ENCODE peak calls at places on chromosome 2, in four cellular contexts. One of them, this sample, is unnamed.

GRCh38 chr2:46552086-46552485 is 72.7 kb downstream of the TMEM247 start:
- DNase-seq in HepG2: no peak
- DNase-seq in K562: no peak
- DNase-seq in GM12878: no peak
- DNase-seq in this sample: no peak

GRCh38 chr2:69309336-69310048 is 77.5 kb downstream of the GFPT1 start:
- DNase-seq in K562: no peak
- DNase-seq in GM12878: no peak
- DNase-seq in HepG2: no peak
- DNase-seq in this sample: peak; percentile 57

GRCh38 chr2:50514881-50515280 is 517.1 kb downstream of the NRXN1 start:
- DNase-seq in HepG2: no peak
- DNase-seq in GM12878: no peak
- DNase-seq in K562: no peak
- DNase-seq in this sample: peak; percentile 71

GRCh38 chr2:136214284-136214683 is 96.3 kb upstream of the CXCR4 start:
- DNase-seq in GM12878: no peak
- DNase-seq in HepG2: peak; percentile 15
- DNase-seq in K562: no peak
- DNase-seq in this sample: no peak

GRCh38 chr2:97936199-97936598 is 59.5 kb downstream of the TMEM131 start:
- DNase-seq in GM12878: no peak
- DNase-seq in HepG2: peak; percentile 25
- DNase-seq in K562: peak; percentile 34
- DNase-seq in this sample: peak; percentile 83

GRCh38 chr2:157692768-157693167 is 64.1 kb upstream of the ACVR1C start:
- DNase-seq in HepG2: no peak
- DNase-seq in K562: no peak
- DNase-seq in GM12878: no peak
- DNase-seq in this sample: no peak

GRCh38 chr2:10359731-10360329 is 57.1 kb downstream of the HPCAL1 start:
- DNase-seq in K562: no peak
- DNase-seq in GM12878: no peak
- DNase-seq in HepG2: no peak
- DNase-seq in this sample: no peak

GRCh38 chr2:136362676-136363390 is 244.9 kb upstream of the CXCR4 start:
- DNase-seq in K562: no peak
- DNase-seq in HepG2: no peak
- DNase-seq in GM12878: no peak
- DNase-seq in this sample: no peak

GRCh38 chr2:219059725-219060682 is 717 bp downstream of the IHH start:
- DNase-seq in HepG2: no peak
- DNase-seq in GM12878: no peak
- DNase-seq in K562: no peak
- DNase-seq in this sample: peak; percentile 54

GRCh38 chr2:187547353-187547979 is 6.8 kb downstream of the TFPI start:
- DNase-seq in HepG2: no peak
- DNase-seq in GM12878: no peak
- DNase-seq in K562: peak; percentile 89
- DNase-seq in this sample: no peak

GRCh38 chr2:168160897-168161296 is 86.5 kb downstream of the STK39 start:
- DNase-seq in GM12878: no peak
- DNase-seq in K562: peak; percentile 35
- DNase-seq in HepG2: peak; percentile 60
- DNase-seq in this sample: peak; percentile 89

GRCh38 chr2:144659731-144660275 is 139.9 kb upstream of the ZEB2 start:
- DNase-seq in HepG2: no peak
- DNase-seq in GM12878: no peak
- DNase-seq in K562: peak; percentile 88
- DNase-seq in this sample: no peak

GRCh38 chr2:220104871-220105351 is 477.5 kb downstream of the SLC4A3 start:
- DNase-seq in K562: peak; percentile 23
- DNase-seq in HepG2: no peak
- DNase-seq in GM12878: no peak
- DNase-seq in this sample: peak; percentile 36

GRCh38 chr2:64779117-64779690 is 125.5 kb upstream of the SERTAD2 start:
- DNase-seq in HepG2: no peak
- DNase-seq in K562: no peak
- DNase-seq in GM12878: no peak
- DNase-seq in this sample: no peak

GRCh38 chr2:240348522-240348921 is 86.9 kb upstream of the GPC1 start:
- DNase-seq in HepG2: no peak
- DNase-seq in GM12878: no peak
- DNase-seq in K562: no peak
- DNase-seq in this sample: no peak

GRCh38 chr2:62038980-62039771 is 133.7 kb downstream of the COMMD1 start:
- DNase-seq in K562: peak; percentile 30
- DNase-seq in HepG2: no peak
- DNase-seq in GM12878: peak; percentile 98
- DNase-seq in this sample: no peak

GRCh38 chr2:232299927-232300674 is 78.5 kb upstream of the ALPP start:
- DNase-seq in GM12878: no peak
- DNase-seq in HepG2: no peak
- DNase-seq in K562: no peak
- DNase-seq in this sample: no peak

GRCh38 chr2:36356199-36356989 is 816 bp downstream of the CRIM1 start:
- DNase-seq in GM12878: no peak
- DNase-seq in HepG2: no peak
- DNase-seq in K562: no peak
- DNase-seq in this sample: peak; percentile 58

GRCh38 chr2:229921101-229921891 is 513 bp downstream of the TRIP12 start:
- DNase-seq in GM12878: no peak
- DNase-seq in K562: peak; percentile 81
- DNase-seq in HepG2: peak; percentile 80
- DNase-seq in this sample: peak; percentile 78

GRCh38 chr2:196598846-196599245 is 40.7 kb upstream of the CCDC150 start:
- DNase-seq in HepG2: no peak
- DNase-seq in GM12878: no peak
- DNase-seq in K562: no peak
- DNase-seq in this sample: no peak

GRCh38 chr2:230770804-230771203 is 58.2 kb downstream of the CAB39 start:
- DNase-seq in GM12878: no peak
- DNase-seq in K562: no peak
- DNase-seq in HepG2: no peak
- DNase-seq in this sample: no peak

GRCh38 chr2:20595439-20596192 is 55.3 kb downstream of the HS1BP3 start:
- DNase-seq in GM12878: peak; percentile 85
- DNase-seq in HepG2: peak; percentile 66
- DNase-seq in K562: peak; percentile 76
- DNase-seq in this sample: no peak

GRCh38 chr2:95271381-95271971 is 2.8 kb upstream of the PROM2 start:
- DNase-seq in K562: no peak
- DNase-seq in HepG2: no peak
- DNase-seq in GM12878: no peak
- DNase-seq in this sample: no peak

GRCh38 chr2:239184968-239185903 is 215.6 kb downstream of the HDAC4 start:
- DNase-seq in GM12878: no peak
- DNase-seq in HepG2: no peak
- DNase-seq in K562: no peak
- DNase-seq in this sample: no peak

GRCh38 chr2:141728886-141729285 is 401.9 kb downstream of the LRP1B start:
- DNase-seq in HepG2: no peak
- DNase-seq in GM12878: no peak
- DNase-seq in K562: no peak
- DNase-seq in this sample: no peak

GRCh38 chr2:20343128-20343527 is 7.5 kb downstream of the PUM2 start:
- DNase-seq in GM12878: no peak
- DNase-seq in HepG2: no peak
- DNase-seq in K562: peak; percentile 27
- DNase-seq in this sample: no peak

GRCh38 chr2:230905448-230906430 is 19.3 kb downstream of the GPR55 start:
- DNase-seq in GM12878: no peak
- DNase-seq in HepG2: peak; percentile 83
- DNase-seq in K562: peak; percentile 68
- DNase-seq in this sample: no peak

GRCh38 chr2:152755029-152755428 is 36.6 kb downstream of the ARL6IP6 start:
- DNase-seq in K562: peak; percentile 15
- DNase-seq in GM12878: peak; percentile 26
- DNase-seq in HepG2: no peak
- DNase-seq in this sample: peak; percentile 79

GRCh38 chr2:216126943-216127342 is 17.8 kb downstream of the XRCC5 start:
- DNase-seq in GM12878: no peak
- DNase-seq in HepG2: no peak
- DNase-seq in K562: no peak
- DNase-seq in this sample: no peak

GRCh38 chr2:121095257-121096080 is 189.5 kb downstream of the TFCP2L1 start:
- DNase-seq in GM12878: no peak
- DNase-seq in K562: peak; percentile 72
- DNase-seq in HepG2: peak; percentile 53
- DNase-seq in this sample: peak; percentile 90

GRCh38 chr2:45616663-45617411 is 5.8 kb upstream of the SRBD1 start:
- DNase-seq in GM12878: no peak
- DNase-seq in K562: peak; percentile 33
- DNase-seq in HepG2: no peak
- DNase-seq in this sample: no peak

GRCh38 chr2:33421820-33422219 is 54.6 kb upstream of the RASGRP3 start:
- DNase-seq in GM12878: no peak
- DNase-seq in K562: no peak
- DNase-seq in HepG2: no peak
- DNase-seq in this sample: no peak

GRCh38 chr2:33426666-33427231 is 49.7 kb upstream of the RASGRP3 start:
- DNase-seq in K562: peak; percentile 52
- DNase-seq in HepG2: peak; percentile 23
- DNase-seq in GM12878: no peak
- DNase-seq in this sample: no peak

GRCh38 chr2:33420726-33421125 is 55.7 kb upstream of the RASGRP3 start:
- DNase-seq in K562: no peak
- DNase-seq in GM12878: no peak
- DNase-seq in HepG2: no peak
- DNase-seq in this sample: no peak

GRCh38 chr2:33425156-33425555 is 51.3 kb upstream of the RASGRP3 start:
- DNase-seq in HepG2: no peak
- DNase-seq in GM12878: no peak
- DNase-seq in K562: no peak
- DNase-seq in this sample: no peak

GRCh38 chr2:33425660-33426059 is 50.8 kb upstream of the RASGRP3 start:
- DNase-seq in GM12878: no peak
- DNase-seq in HepG2: no peak
- DNase-seq in K562: no peak
- DNase-seq in this sample: no peak
- TF ChIP-seq CREB1 in GM12878: no peak
- TF ChIP-seq CREB1 in HepG2: no peak
- TF ChIP-seq CREB1 in K562: no peak
- TF ChIP-seq CREB1 in this sample: no peak

GRCh38 chr2:151611351-151611750 is 122.9 kb downstream of the NEB start:
- DNase-seq in K562: no peak
- DNase-seq in GM12878: no peak
- DNase-seq in HepG2: no peak
- DNase-seq in this sample: no peak
- TF ChIP-seq JUNB in K562: no peak
- TF ChIP-seq JUNB in GM12878: no peak
- TF ChIP-seq JUNB in HepG2: no peak
- TF ChIP-seq JUNB in this sample: no peak

GRCh38 chr2:224922142-224922727 is 120.0 kb downstream of the DOCK10 start:
- DNase-seq in K562: no peak
- DNase-seq in HepG2: no peak
- DNase-seq in GM12878: peak; percentile 71
- DNase-seq in this sample: no peak

GRCh38 chr2:224919472-224920110 is 122.7 kb downstream of the DOCK10 start:
- DNase-seq in HepG2: no peak
- DNase-seq in GM12878: no peak
- DNase-seq in K562: no peak
- DNase-seq in this sample: no peak

GRCh38 chr2:224915126-224915525 is 127.1 kb downstream of the DOCK10 start:
- DNase-seq in GM12878: no peak
- DNase-seq in HepG2: no peak
- DNase-seq in K562: no peak
- DNase-seq in this sample: no peak

GRCh38 chr2:224918626-224919471 is 123.4 kb downstream of the DOCK10 start:
- DNase-seq in K562: no peak
- DNase-seq in HepG2: no peak
- DNase-seq in GM12878: no peak
- DNase-seq in this sample: no peak
- TF ChIP-seq CREB1 in K562: no peak
- TF ChIP-seq CREB1 in HepG2: no peak
- TF ChIP-seq CREB1 in GM12878: no peak
- TF ChIP-seq CREB1 in this sample: no peak

GRCh38 chr2:134408791-134409190 is 154.9 kb downstream of the MGAT5 start:
- DNase-seq in HepG2: no peak
- DNase-seq in K562: no peak
- DNase-seq in GM12878: no peak
- DNase-seq in this sample: no peak
- TF ChIP-seq JUNB in HepG2: no peak
- TF ChIP-seq JUNB in K562: no peak
- TF ChIP-seq JUNB in GM12878: no peak
- TF ChIP-seq JUNB in this sample: no peak

DNA sequence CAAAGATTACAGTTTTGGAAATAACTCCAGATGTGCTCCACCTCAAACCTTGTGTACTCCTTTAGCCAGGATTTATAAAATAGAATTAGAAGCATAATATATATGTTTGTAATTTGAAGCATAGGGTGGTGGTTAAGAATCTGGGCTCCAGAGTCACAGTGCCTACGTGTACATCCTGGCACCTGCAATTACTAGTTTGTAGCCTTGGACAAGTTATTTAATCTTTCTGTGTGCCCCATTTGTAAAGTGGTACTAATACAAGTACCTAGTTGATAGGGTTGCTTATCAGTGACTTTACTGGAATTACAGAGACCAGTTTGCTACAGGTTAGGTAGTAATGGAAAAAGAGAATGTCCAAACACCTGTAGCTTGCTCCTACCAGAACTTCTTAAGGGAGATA is 28.6 kb downstream of the EML4 start:
- DNase-seq in HepG2: no peak
- DNase-seq in K562: no peak
- DNase-seq in GM12878: no peak
- DNase-seq in this sample: no peak
- TF ChIP-seq CREB1 in HepG2: no peak
- TF ChIP-seq CREB1 in K562: no peak
- TF ChIP-seq CREB1 in GM12878: no peak
- TF ChIP-seq CREB1 in this sample: no peak

This sample was measured in GM23338.